ENCODE peak calls at places on chromosomes 11 and 22, in nine cellular contexts. E is A549; Z is PC-9; H is activated CD4-positive, CD25-positive, alpha-beta regulatory T cell; V is activated CD4-positive, alpha-beta T cell treated with anti-CD3 and anti-CD28 coated beads for 24 hours; T is cardiac muscle cell; L is NAMALWA; O is islet precursor cell; Y is activated CD8-positive, alpha-beta memory T cell treated with anti-CD3 and anti-CD28 coated beads, Interleukin-2, amount 50 U/mL, for 48 hours. W is an unnamed sample.

GRCh38 chr11:105867742-105868141 is 154.3 kb downstream of the MSANTD4 start:
- DNase-seq in E (no peak), Z (peak; percentile 44), H (no peak), V (no peak), T (no peak), L (no peak), O (no peak), Y (no peak), W (no peak)

GRCh38 chr11:58179648-58180047 is 9.2 kb upstream of the OR9Q2 start:
- DNase-seq in E (no peak), Z (no peak), H (no peak), V (no peak), T (no peak), L (no peak), O (no peak), Y (no peak), W (no peak)

GRCh38 chr11:65899356-65900124 is 648 bp downstream of the FOSL1 start:
- DNase-seq in E (peak; percentile 75), Z (peak; percentile 75), H (no peak), V (peak; percentile 64), T (peak; percentile 75), L (no peak), O (peak; percentile 92), Y (peak; percentile 89), W (peak; percentile 48)

GRCh38 chr22:46053563-46054090 is 76.7 kb upstream of the WNT7B start:
- DNase-seq in E (peak; percentile 69), Z (peak; percentile 47), H (peak; percentile 27), V (no peak), T (peak; percentile 74), L (peak; percentile 49), O (peak; percentile 15), Y (peak; percentile 81), W (no peak)

GRCh38 chr22:38864361-38865191 is 7.4 kb downstream of the CBX6 start:
- DNase-seq in E (no peak), Z (no peak), H (no peak), V (no peak), T (peak; percentile 47), L (no peak), O (peak; percentile 54), Y (no peak), W (no peak)

GRCh38 chr11:35142481-35143207 is 3.7 kb downstream of the CD44 start:
- DNase-seq in E (no peak), Z (peak; percentile 78), H (peak; percentile 8), V (no peak), T (peak; percentile 41), L (peak; percentile 20), O (peak; percentile 67), Y (no peak), W (no peak)

GRCh38 chr22:24155597-24156145 is 25.6 kb upstream of the SUSD2 start:
- DNase-seq in E (peak; percentile 47), Z (no peak), H (peak; percentile 41), V (peak; percentile 7), T (peak; percentile 85), L (peak; percentile 61), O (peak; percentile 73), Y (peak; percentile 76), W (peak; percentile 72)

GRCh38 chr11:124075841-124076571 is 34.9 kb upstream of the OR10G7 start:
- DNase-seq in E (peak; percentile 10), Z (no peak), H (no peak), V (no peak), T (peak; percentile 10), L (no peak), O (peak; percentile 54), Y (peak; percentile 53), W (no peak)

GRCh38 chr22:49274754-49275380 is 552.8 kb downstream of the BRD1 start:
- DNase-seq in E (no peak), Z (no peak), H (no peak), V (no peak), T (no peak), L (no peak), O (no peak), Y (no peak), W (no peak)

GRCh38 chr22:50699001-50699753 is 26.6 kb downstream of the SHANK3 start:
- DNase-seq in E (no peak), Z (no peak), H (no peak), V (no peak), T (no peak), L (no peak), O (no peak), Y (no peak), W (no peak)

GRCh38 chr11:32173435-32173834 is 82.6 kb downstream of the RCN1 start:
- DNase-seq in E (peak; percentile 29), Z (no peak), H (no peak), V (no peak), T (peak; percentile 83), L (peak; percentile 23), O (peak; percentile 84), Y (peak; percentile 56), W (peak; percentile 67)

GRCh38 chr11:60170566-60170965 is 12.3 kb downstream of the MS4A6A start:
- DNase-seq in E (no peak), Z (no peak), H (no peak), V (no peak), T (no peak), L (no peak), O (no peak), Y (no peak), W (no peak)

GRCh38 chr11:91164452-91164822 is 941.6 kb upstream of the CHORDC1 start:
- DNase-seq in E (no peak), Z (no peak), H (no peak), V (no peak), T (no peak), L (no peak), O (no peak), Y (no peak), W (no peak)

GRCh38 chr11:20467458-20468185 is 80.1 kb downstream of the PRMT3 start:
- DNase-seq in E (no peak), Z (no peak), H (no peak), V (no peak), T (no peak), L (no peak), O (no peak), Y (no peak), W (no peak)

GRCh38 chr11:63882555-63883242 is 34.3 kb downstream of the RCOR2 start:
- DNase-seq in E (no peak), Z (no peak), H (no peak), V (no peak), T (no peak), L (no peak), O (peak; percentile 68), Y (no peak), W (no peak)

GRCh38 chr11:121802542-121802941 is 313.5 kb downstream of the BLID start:
- DNase-seq in E (no peak), Z (peak; percentile 29), H (no peak), V (no peak), T (no peak), L (no peak), O (peak; percentile 69), Y (no peak), W (peak; percentile 10)

GRCh38 chr22:38467438-38467903 is 425 bp upstream of the KDELR3 start:
- DNase-seq in E (no peak), Z (no peak), H (no peak), V (no peak), T (no peak), L (no peak), O (no peak), Y (no peak), W (no peak)

GRCh38 chr11:121298770-121299169 is 6.2 kb downstream of the SC5D start:
- DNase-seq in E (no peak), Z (no peak), H (no peak), V (no peak), T (no peak), L (no peak), O (no peak), Y (no peak), W (no peak)

GRCh38 chr22:50701076-50701419 is 28.4 kb downstream of the SHANK3 start:
- DNase-seq in E (no peak), Z (no peak), H (no peak), V (no peak), T (no peak), L (no peak), O (no peak), Y (no peak), W (no peak)

GRCh38 chr11:82756765-82757650 is 23.3 kb upstream of the FAM181B start:
- DNase-seq in E (no peak), Z (no peak), H (no peak), V (no peak), T (no peak), L (no peak), O (no peak), Y (no peak), W (no peak)

GRCh38 chr22:27906241-27906640 is 12.8 kb downstream of the PITPNB start:
- DNase-seq in E (no peak), Z (no peak), H (no peak), V (no peak), T (peak; percentile 59), L (no peak), O (no peak), Y (no peak), W (no peak)

GRCh38 chr11:60950024-60950423 is 2.0 kb downstream of the SLC15A3 start:
- DNase-seq in E (no peak), Z (no peak), H (no peak), V (no peak), T (no peak), L (no peak), O (no peak), Y (no peak), W (no peak)

GRCh38 chr11:5192738-5193137 is 7.7 kb downstream of the OR51V1 start:
- DNase-seq in E (no peak), Z (no peak), H (no peak), V (no peak), T (no peak), L (no peak), O (no peak), Y (no peak), W (no peak)

GRCh38 chr11:103222801-103223200 is 113.6 kb downstream of the DYNC2H1 start:
- DNase-seq in E (no peak), Z (no peak), H (no peak), V (no peak), T (peak; percentile 33), L (no peak), O (no peak), Y (no peak), W (no peak)

GRCh38 chr22:31556627-31557203 is 60.4 kb downstream of the SFI1 start:
- DNase-seq in E (peak; percentile 18), Z (no peak), H (no peak), V (no peak), T (peak; percentile 64), L (peak; percentile 56), O (no peak), Y (no peak), W (no peak)

GRCh38 chr11:2376751-2377451 is at the start of gene CD81:
- DNase-seq in E (peak; percentile 32), Z (no peak), H (peak; percentile 48), V (peak; percentile 49), T (peak; percentile 53), L (peak; percentile 36), O (peak; percentile 72), Y (peak; percentile 92), W (peak; percentile 80)

GRCh38 chr11:45805305-45806071 is 539 bp downstream of the SLC35C1 start:
- DNase-seq in E (peak; percentile 25), Z (peak; percentile 59), H (no peak), V (no peak), T (peak; percentile 67), L (no peak), O (no peak), Y (peak; percentile 62), W (peak; percentile 21)

GRCh38 chr11:65116370-65117205 is 913 bp downstream of the ZNHIT2 start:
- DNase-seq in E (no peak), Z (peak; percentile 59), H (peak; percentile 39), V (peak; percentile 52), T (peak; percentile 59), L (no peak), O (peak; percentile 70), Y (peak; percentile 85), W (no peak)

GRCh38 chr22:19150482-19151328 is 613 bp upstream of the GSC2 start:
- DNase-seq in E (no peak), Z (no peak), H (no peak), V (no peak), T (no peak), L (no peak), O (no peak), Y (no peak), W (no peak)